ENCODE peak calls at places on chromosomes 13 and 19, in nine cellular contexts. One of them, this sample, is unnamed.

GRCh38 chr13:73168226-73168992 is 109.6 kb downstream of the KLF5 start:
- DNase-seq in posterior vena cava: no peak
- DNase-seq in amniotic stem cell: no peak
- DNase-seq in pons: no peak
- DNase-seq in naive thymus-derived CD4-positive, alpha-beta T cell: no peak
- DNase-seq in PC-9: no peak
- DNase-seq in CD8-positive, alpha-beta T cell: no peak
- DNase-seq in anterior cingulate cortex: no peak
- DNase-seq in M059J: peak
- DNase-seq in this sample: no peak

GRCh38 chr13:76719955-76720354 is 166.2 kb downstream of the KCTD12 start:
- DNase-seq in posterior vena cava: no peak
- DNase-seq in amniotic stem cell: no peak
- DNase-seq in pons: no peak
- DNase-seq in naive thymus-derived CD4-positive, alpha-beta T cell: no peak
- DNase-seq in PC-9: no peak
- DNase-seq in CD8-positive, alpha-beta T cell: no peak
- DNase-seq in anterior cingulate cortex: no peak
- DNase-seq in M059J: no peak
- DNase-seq in this sample: no peak

GRCh38 chr19:12952488-12953455 is 4.3 kb downstream of the GADD45GIP1 start:
- DNase-seq in posterior vena cava: peak
- DNase-seq in amniotic stem cell: peak
- DNase-seq in pons: no peak
- DNase-seq in naive thymus-derived CD4-positive, alpha-beta T cell: no peak
- DNase-seq in PC-9: no peak
- DNase-seq in CD8-positive, alpha-beta T cell: no peak
- DNase-seq in anterior cingulate cortex: peak
- DNase-seq in M059J: peak
- DNase-seq in this sample: no peak

GRCh38 chr13:44218501-44219240 is 155.0 kb upstream of the SERP2 start:
- DNase-seq in posterior vena cava: peak
- DNase-seq in amniotic stem cell: no peak
- DNase-seq in pons: peak
- DNase-seq in naive thymus-derived CD4-positive, alpha-beta T cell: no peak
- DNase-seq in PC-9: peak
- DNase-seq in CD8-positive, alpha-beta T cell: no peak
- DNase-seq in anterior cingulate cortex: no peak
- DNase-seq in M059J: no peak
- DNase-seq in this sample: no peak

GRCh38 chr19:40366697-40367561 is 18.4 kb downstream of the PLD3 start:
- DNase-seq in posterior vena cava: no peak
- DNase-seq in amniotic stem cell: no peak
- DNase-seq in pons: no peak
- DNase-seq in naive thymus-derived CD4-positive, alpha-beta T cell: no peak
- DNase-seq in PC-9: no peak
- DNase-seq in CD8-positive, alpha-beta T cell: no peak
- DNase-seq in anterior cingulate cortex: peak
- DNase-seq in M059J: no peak
- DNase-seq in this sample: peak

GRCh38 chr13:102484329-102484728 is 82.5 kb upstream of the FGF14 start:
- DNase-seq in posterior vena cava: no peak
- DNase-seq in amniotic stem cell: no peak
- DNase-seq in pons: peak
- DNase-seq in naive thymus-derived CD4-positive, alpha-beta T cell: no peak
- DNase-seq in PC-9: no peak
- DNase-seq in CD8-positive, alpha-beta T cell: no peak
- DNase-seq in anterior cingulate cortex: no peak
- DNase-seq in M059J: no peak
- DNase-seq in this sample: no peak

GRCh38 chr19:17542793-17543582 is 12.5 kb upstream of the COLGALT1 start:
- DNase-seq in posterior vena cava: no peak
- DNase-seq in amniotic stem cell: no peak
- DNase-seq in pons: no peak
- DNase-seq in naive thymus-derived CD4-positive, alpha-beta T cell: no peak
- DNase-seq in PC-9: no peak
- DNase-seq in CD8-positive, alpha-beta T cell: no peak
- DNase-seq in anterior cingulate cortex: no peak
- DNase-seq in M059J: no peak
- DNase-seq in this sample: no peak

GRCh38 chr13:93309886-93310520 is 83.4 kb downstream of the GPC6 start:
- DNase-seq in posterior vena cava: no peak
- DNase-seq in amniotic stem cell: no peak
- DNase-seq in pons: no peak
- DNase-seq in naive thymus-derived CD4-positive, alpha-beta T cell: no peak
- DNase-seq in PC-9: no peak
- DNase-seq in CD8-positive, alpha-beta T cell: no peak
- DNase-seq in anterior cingulate cortex: no peak
- DNase-seq in M059J: peak
- DNase-seq in this sample: no peak

GRCh38 chr13:49980266-49980665 is 16.6 kb upstream of the TRIM13 start:
- DNase-seq in posterior vena cava: no peak
- DNase-seq in amniotic stem cell: no peak
- DNase-seq in pons: no peak
- DNase-seq in naive thymus-derived CD4-positive, alpha-beta T cell: no peak
- DNase-seq in PC-9: no peak
- DNase-seq in CD8-positive, alpha-beta T cell: no peak
- DNase-seq in anterior cingulate cortex: no peak
- DNase-seq in M059J: no peak
- DNase-seq in this sample: no peak

GRCh38 chr13:77397636-77398035 is 70.7 kb upstream of the MYCBP2 start:
- DNase-seq in posterior vena cava: no peak
- DNase-seq in amniotic stem cell: no peak
- DNase-seq in pons: no peak
- DNase-seq in naive thymus-derived CD4-positive, alpha-beta T cell: no peak
- DNase-seq in PC-9: no peak
- DNase-seq in CD8-positive, alpha-beta T cell: no peak
- DNase-seq in anterior cingulate cortex: no peak
- DNase-seq in M059J: no peak
- DNase-seq in this sample: no peak

GRCh38 chr13:46386996-46387851 is at the start of gene RUBCNL:
- DNase-seq in posterior vena cava: peak
- DNase-seq in amniotic stem cell: no peak
- DNase-seq in pons: peak
- DNase-seq in naive thymus-derived CD4-positive, alpha-beta T cell: peak
- DNase-seq in PC-9: no peak
- DNase-seq in CD8-positive, alpha-beta T cell: peak
- DNase-seq in anterior cingulate cortex: peak
- DNase-seq in M059J: peak
- DNase-seq in this sample: no peak

GRCh38 chr19:34493649-34494044 is 12.1 kb downstream of the WTIP start:
- DNase-seq in posterior vena cava: peak
- DNase-seq in amniotic stem cell: no peak
- DNase-seq in pons: no peak
- DNase-seq in naive thymus-derived CD4-positive, alpha-beta T cell: no peak
- DNase-seq in PC-9: no peak
- DNase-seq in CD8-positive, alpha-beta T cell: no peak
- DNase-seq in anterior cingulate cortex: no peak
- DNase-seq in M059J: no peak
- DNase-seq in this sample: no peak

GRCh38 chr13:46354143-46355087 is 32.6 kb downstream of the RUBCNL start:
- DNase-seq in posterior vena cava: no peak
- DNase-seq in amniotic stem cell: peak
- DNase-seq in pons: no peak
- DNase-seq in naive thymus-derived CD4-positive, alpha-beta T cell: no peak
- DNase-seq in PC-9: peak
- DNase-seq in CD8-positive, alpha-beta T cell: no peak
- DNase-seq in anterior cingulate cortex: no peak
- DNase-seq in M059J: peak
- DNase-seq in this sample: no peak

This sample was measured in nucleus accumbens.